ENCODE peak calls at places on chromosomes 13 and 19, in eight cellular contexts. B is RWPE2, K is cardiac fibroblast, Q is DND-41, N is natural killer cell, F is GM20000, Z is pancreas, I is Caco-2. E is an unnamed sample.

GRCh38 chr19:48913114-48913513 is 13.0 kb downstream of the NUCB1 start:
- DNase-seq in B (no peak), K (no peak), Q (peak), N (no peak), F (peak), Z (no peak), I (peak), E (no peak)

GRCh38 chr19:44808463-44809371 is at the start of gene BCAM:
- DNase-seq in B (no peak), K (peak), Q (no peak), N (no peak), F (peak), Z (peak), I (peak), E (no peak)

GRCh38 chr19:50266896-50267295 is 62.3 kb downstream of the KCNC3 start:
- DNase-seq in B (no peak), K (no peak), Q (peak), N (no peak), F (no peak), Z (no peak), I (peak), E (no peak)

GRCh38 chr13:20472531-20472930 is 53.1 kb downstream of the CRYL1 start:
- DNase-seq in B (no peak), K (no peak), Q (no peak), N (no peak), F (no peak), Z (no peak), I (no peak), E (no peak)

GRCh38 chr19:3849092-3849491 is 19.7 kb downstream of the ZFR2 start:
- DNase-seq in B (no peak), K (no peak), Q (peak), N (peak), F (no peak), Z (no peak), I (peak), E (no peak)

GRCh38 chr19:38163419-38164290 is 60.4 kb downstream of the DPF1 start:
- DNase-seq in B (no peak), K (no peak), Q (no peak), N (no peak), F (no peak), Z (no peak), I (no peak), E (no peak)

GRCh38 chr13:100176781-100177389 is 88.0 kb downstream of the PCCA start:
- DNase-seq in B (no peak), K (peak), Q (no peak), N (no peak), F (no peak), Z (no peak), I (no peak), E (no peak)

GRCh38 chr13:95677564-95678386 is 836 bp downstream of the DNAJC3 start:
- DNase-seq in B (no peak), K (peak), Q (no peak), N (no peak), F (no peak), Z (no peak), I (no peak), E (peak)

GRCh38 chr13:24228852-24229458 is 68.4 kb downstream of the SPATA13 start:
- DNase-seq in B (no peak), K (peak), Q (peak), N (no peak), F (peak), Z (peak), I (peak), E (peak)

GRCh38 chr13:49869514-49869913 is 66.6 kb downstream of the SPRYD7 start:
- DNase-seq in B (no peak), K (peak), Q (no peak), N (no peak), F (no peak), Z (no peak), I (peak), E (peak)

GRCh38 chr19:55720214-55720746 is 17.9 kb downstream of the NLRP9 start:
- DNase-seq in B (no peak), K (no peak), Q (no peak), N (no peak), F (no peak), Z (no peak), I (no peak), E (no peak)

GRCh38 chr19:54952591-54953344 is 5.4 kb upstream of the NLRP7 start:
- DNase-seq in B (no peak), K (peak), Q (no peak), N (no peak), F (no peak), Z (no peak), I (peak), E (no peak)

GRCh38 chr13:77330009-77330471 is 3.1 kb upstream of the MYCBP2 start:
- DNase-seq in B (no peak), K (peak), Q (no peak), N (no peak), F (no peak), Z (no peak), I (no peak), E (no peak)

GRCh38 chr19:39398297-39398864 is 7.2 kb downstream of the MED29 start:
- DNase-seq in B (peak), K (peak), Q (no peak), N (peak), F (no peak), Z (no peak), I (peak), E (peak)

GRCh38 chr13:37173214-37173613 is 67.8 kb upstream of the CSNK1A1L start:
- DNase-seq in B (no peak), K (peak), Q (no peak), N (no peak), F (no peak), Z (no peak), I (no peak), E (peak)

GRCh38 chr13:59531571-59532091 is 632.1 kb downstream of the DIAPH3 start:
- DNase-seq in B (peak), K (peak), Q (peak), N (no peak), F (no peak), Z (peak), I (no peak), E (peak)

GRCh38 chr19:47113446-47114348 is at the start of gene ZC3H4:
- DNase-seq in B (peak), K (peak), Q (peak), N (peak), F (peak), Z (peak), I (peak), E (peak)

GRCh38 chr13:32135655-32136054 is 104.1 kb downstream of the FRY start:
- DNase-seq in B (no peak), K (no peak), Q (no peak), N (no peak), F (no peak), Z (no peak), I (no peak), E (peak)

GRCh38 chr19:15124572-15125231 is 17.5 kb downstream of the SYDE1 start:
- DNase-seq in B (no peak), K (no peak), Q (no peak), N (no peak), F (no peak), Z (no peak), I (no peak), E (no peak)

GRCh38 chr19:14821958-14822357 is 13.0 kb downstream of the OR7A5 start:
- DNase-seq in B (no peak), K (peak), Q (no peak), N (no peak), F (no peak), Z (no peak), I (no peak), E (no peak)

GRCh38 chr13:111969551-111970135 is 97.3 kb upstream of the SOX1 start:
- DNase-seq in B (no peak), K (no peak), Q (no peak), N (no peak), F (no peak), Z (no peak), I (no peak), E (no peak)

GRCh38 chr19:56076413-56076998 is 44.6 kb downstream of the ZNF787 start:
- DNase-seq in B (no peak), K (peak), Q (peak), N (peak), F (no peak), Z (peak), I (peak), E (peak)

GRCh38 chr19:38274734-38275133 is 10.4 kb downstream of the SPINT2 start:
- DNase-seq in B (no peak), K (no peak), Q (no peak), N (no peak), F (no peak), Z (no peak), I (no peak), E (no peak)

DNA sequence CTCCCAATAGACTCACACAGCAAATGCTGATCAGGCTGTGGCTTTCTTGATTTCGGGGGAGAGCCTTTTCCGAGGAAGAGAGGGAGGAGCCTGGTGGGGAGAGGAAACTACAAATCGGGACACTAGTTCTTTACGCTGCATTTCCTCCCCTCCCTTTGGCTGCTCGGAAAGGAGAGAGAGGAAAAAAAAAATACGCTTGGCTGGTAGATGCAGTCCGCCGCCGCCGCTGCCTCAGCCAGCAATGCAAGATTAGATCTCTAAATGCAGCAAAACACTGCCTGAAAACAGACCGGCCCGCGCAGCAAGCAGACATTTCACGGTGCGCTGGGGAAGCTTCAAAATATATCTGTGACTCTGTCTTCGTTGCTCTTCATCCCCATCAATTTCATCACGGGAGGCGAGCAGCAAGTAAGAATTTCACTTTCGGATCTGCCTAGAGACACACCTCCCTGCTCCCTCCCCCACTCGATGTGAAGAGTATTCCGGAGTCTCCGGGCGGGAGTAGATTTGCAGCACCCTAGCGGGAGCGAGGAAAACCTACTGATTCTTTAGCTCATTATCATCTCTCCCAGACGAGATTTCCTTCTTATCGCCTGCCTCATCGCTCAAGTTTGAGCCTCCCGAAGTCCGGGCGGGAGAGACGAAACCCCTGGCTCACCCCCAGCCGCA is at the start of gene PCDH17:
- DNase-seq in B (no peak), K (peak), Q (no peak), N (no peak), F (peak), Z (peak), I (no peak), E (no peak)
- TF ChIP-seq CTCF in B (no peak), K (no peak), Q (no peak), N (no peak), F (no peak), Z (no peak), I (no peak), E (no peak)

GRCh38 chr19:1177322-1178114 is 3.5 kb upstream of the SBNO2 start:
- DNase-seq in B (peak), K (peak), Q (no peak), N (no peak), F (no peak), Z (no peak), I (no peak), E (peak)
- TF ChIP-seq CTCF in B (no peak), K (peak), Q (no peak), N (no peak), F (no peak), Z (no peak), I (no peak), E (peak)

GRCh38 chr19:36488118-36488815 is 1.1 kb downstream of the ZNF566 start:
- DNase-seq in B (no peak), K (no peak), Q (no peak), N (no peak), F (no peak), Z (no peak), I (no peak), E (peak)

GRCh38 chr19:36483653-36484052 is 5.7 kb downstream of the ZNF566 start:
- DNase-seq in B (no peak), K (no peak), Q (no peak), N (no peak), F (no peak), Z (no peak), I (no peak), E (no peak)

GRCh38 chr19:36488816-36489138 is 584 bp downstream of the ZNF566 start:
- DNase-seq in B (no peak), K (peak), Q (peak), N (no peak), F (peak), Z (no peak), I (peak), E (no peak)

GRCh38 chr19:36489920-36490415 is 607 bp upstream of the ZNF566 start:
- DNase-seq in B (peak), K (peak), Q (peak), N (peak), F (peak), Z (no peak), I (no peak), E (peak)

GRCh38 chr19:36489139-36489919 is at the start of gene ZNF566:
- DNase-seq in B (peak), K (peak), Q (peak), N (peak), F (peak), Z (peak), I (peak), E (peak)
- TF ChIP-seq CTCF in B (no peak), K (no peak), Q (no peak), N (no peak), F (no peak), Z (no peak), I (no peak), E (no peak)

DNA sequence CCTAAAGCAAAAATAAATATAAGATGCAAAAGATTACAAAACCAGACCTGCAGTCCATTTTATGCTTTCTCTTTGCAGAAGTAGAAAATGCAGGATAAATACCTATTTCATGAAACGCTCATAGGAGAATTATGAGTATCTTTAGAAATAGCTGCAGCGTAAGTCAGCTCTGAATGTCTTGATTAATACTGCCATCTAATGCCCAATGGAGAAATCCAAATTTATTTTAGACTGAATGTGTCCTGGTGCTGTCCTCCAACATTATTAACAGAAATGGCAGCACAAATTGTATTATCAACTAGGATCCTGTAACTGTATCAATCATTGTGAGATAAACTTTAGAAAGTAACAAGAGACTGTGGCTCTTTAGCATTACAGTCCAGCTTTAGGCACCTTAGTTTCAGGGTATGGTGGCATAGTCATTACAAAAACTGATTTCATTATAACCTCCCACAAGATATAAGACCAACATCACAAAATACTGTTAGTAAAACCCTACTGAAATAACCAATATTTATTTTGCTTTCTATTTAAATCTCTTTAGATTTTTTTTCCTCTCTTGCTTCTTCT is 162.1 kb upstream of the MIR17HG start:
- DNase-seq in B (no peak), K (peak), Q (no peak), N (no peak), F (no peak), Z (no peak), I (peak), E (no peak)
- TF ChIP-seq CTCF in B (peak), K (no peak), Q (peak), N (no peak), F (no peak), Z (no peak), I (peak), E (no peak)

DNA sequence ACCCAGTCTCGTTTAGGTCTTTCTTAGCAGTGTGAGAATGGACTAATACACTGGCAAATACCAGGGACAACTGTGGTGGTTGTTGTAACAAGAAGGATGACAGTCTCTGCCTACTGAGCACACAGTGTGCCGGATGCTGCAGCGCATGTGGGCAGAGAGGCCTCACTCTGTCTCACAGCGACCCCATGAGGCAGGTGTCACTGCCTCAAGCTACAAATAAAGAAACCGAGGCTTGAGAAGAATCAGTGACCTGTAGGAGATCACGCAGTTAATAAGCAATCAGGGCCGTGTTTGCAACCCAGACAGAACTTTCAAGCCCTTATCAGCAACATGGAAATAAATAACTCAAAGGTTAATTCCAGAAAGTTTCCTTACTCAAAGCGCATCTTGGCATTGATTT is 40.5 kb upstream of the GAS6 start:
- DNase-seq in B (no peak), K (no peak), Q (peak), N (no peak), F (peak), Z (no peak), I (peak), E (no peak)
- TF ChIP-seq CTCF in B (peak), K (peak), Q (peak), N (no peak), F (peak), Z (no peak), I (peak), E (peak)

DNA sequence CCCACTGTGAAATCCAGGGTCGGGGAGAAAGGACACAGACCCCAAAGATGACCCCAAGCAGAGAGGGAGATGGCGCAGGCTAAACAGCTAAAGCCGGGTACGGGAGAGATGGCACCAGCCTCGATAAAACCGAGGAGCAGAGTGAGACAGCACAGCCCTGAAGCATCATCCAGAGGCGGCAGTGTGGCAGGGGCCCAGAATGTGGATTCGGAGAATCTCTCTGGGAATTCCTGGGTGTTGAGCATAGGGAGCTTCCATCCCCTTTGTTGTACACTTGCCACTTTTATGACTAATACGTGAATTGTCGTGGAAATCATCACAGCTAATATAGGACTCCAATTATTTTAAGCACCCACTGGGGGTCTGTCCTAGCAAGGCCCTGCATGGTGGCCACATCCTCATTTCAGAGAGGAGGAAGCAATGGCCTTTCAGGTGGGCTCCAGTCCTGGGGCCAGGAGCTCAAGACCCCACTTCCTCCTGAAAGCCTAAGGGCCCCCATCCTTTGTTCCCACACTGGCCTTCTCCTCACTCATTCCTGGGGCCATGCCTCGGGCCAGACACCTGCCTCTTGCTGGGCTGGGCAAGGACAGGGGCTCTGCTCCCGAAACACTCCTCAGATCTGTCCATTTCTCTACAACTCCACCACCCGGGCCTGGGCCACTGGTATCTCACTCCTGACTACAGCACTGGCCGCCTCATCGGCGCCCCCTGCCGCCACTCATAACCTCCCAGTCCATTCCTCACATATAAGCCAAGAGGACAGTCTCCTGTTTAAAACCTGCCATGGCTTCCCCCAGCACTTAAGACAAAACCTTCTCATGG is 29.3 kb upstream of the ATP1A3 start:
- DNase-seq in B (no peak), K (peak), Q (peak), N (no peak), F (no peak), Z (no peak), I (peak), E (peak)
- TF ChIP-seq CTCF in B (no peak), K (peak), Q (peak), N (no peak), F (peak), Z (no peak), I (peak), E (peak)

DNA sequence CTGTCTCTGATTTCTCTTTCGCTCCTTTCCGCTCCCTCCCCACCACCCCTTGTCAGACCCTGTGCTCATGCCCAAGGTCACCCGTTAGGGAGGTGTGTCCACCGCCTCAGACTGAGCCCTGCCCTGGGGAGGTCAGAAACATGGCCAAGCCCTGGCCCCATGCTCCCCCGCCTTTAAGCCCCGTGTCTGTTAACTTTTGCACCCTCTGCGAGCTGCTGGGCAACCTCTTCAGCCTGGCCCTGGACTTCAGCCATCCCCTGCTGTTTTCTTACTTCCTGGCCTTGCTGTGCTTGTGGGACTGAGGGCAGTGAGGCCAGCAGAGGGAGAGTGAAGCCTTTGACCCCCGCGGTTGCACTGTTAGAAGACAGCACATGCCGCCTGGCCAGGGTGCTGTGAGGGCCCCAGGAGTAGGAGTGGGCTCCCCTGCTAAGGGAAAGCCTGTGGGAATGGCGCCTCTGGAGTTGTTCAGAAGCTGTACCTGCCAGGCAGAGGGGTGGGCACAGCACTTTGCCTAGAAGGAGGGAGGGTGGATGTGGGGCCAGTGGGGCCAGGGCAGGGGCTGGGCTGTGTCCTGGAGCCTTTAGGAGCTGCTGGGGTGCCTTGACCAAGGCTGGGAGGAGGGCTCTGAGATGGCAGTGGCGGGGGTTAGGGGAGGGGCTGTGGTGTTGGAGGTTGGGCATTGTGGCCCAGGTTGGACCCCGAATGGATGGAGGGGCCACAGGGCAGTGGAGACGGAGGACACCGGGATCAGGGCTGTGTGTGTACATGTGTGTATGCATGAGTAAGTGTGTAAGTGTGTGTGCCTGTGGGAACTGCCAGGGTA is 7.9 kb downstream of the UPF1 start:
- DNase-seq in B (no peak), K (peak), Q (no peak), N (no peak), F (no peak), Z (peak), I (no peak), E (no peak)
- TF ChIP-seq CTCF in B (no peak), K (no peak), Q (no peak), N (no peak), F (no peak), Z (no peak), I (no peak), E (no peak)

GRCh38 chr19:11606484-11606883 is 9.2 kb downstream of the ZNF627 start:
- DNase-seq in B (no peak), K (no peak), Q (peak), N (no peak), F (no peak), Z (no peak), I (no peak), E (no peak)
- TF ChIP-seq CTCF in B (no peak), K (no peak), Q (no peak), N (no peak), F (no peak), Z (no peak), I (no peak), E (no peak)

E was measured in HFFc6.